ENCODE peak calls at places on chromosomes 7 and 10, in seven cellular contexts. X is retina; D is stimulated activated naive CD4-positive, alpha-beta T cell; L is coronary artery; A is RPMI8226; C is mucosa of gallbladder; Y is T-helper 9 cell. O is an unnamed sample.

GRCh38 chr7:50470250-50471163 is 20.4 kb upstream of the FIGNL1 start:
- DNase-seq in X (no peak), D (no peak), L (no peak), A (no peak), C (no peak), Y (no peak), O (peak)

GRCh38 chr10:16950686-16951681 is 133.8 kb upstream of the RSU1 start:
- DNase-seq in X (peak), D (no peak), L (no peak), A (no peak), C (no peak), Y (no peak), O (no peak)

GRCh38 chr10:77566228-77566627 is 71.4 kb downstream of the KCNMA1 start:
- DNase-seq in X (no peak), D (no peak), L (no peak), A (no peak), C (no peak), Y (no peak), O (no peak)

GRCh38 chr7:83005410-83005809 is 157.3 kb downstream of the PCLO start:
- DNase-seq in X (no peak), D (no peak), L (no peak), A (peak), C (no peak), Y (no peak), O (no peak)

GRCh38 chr10:34931216-34931615 is 116.1 kb upstream of the PARD3 start:
- DNase-seq in X (no peak), D (no peak), L (no peak), A (no peak), C (no peak), Y (no peak), O (no peak)

GRCh38 chr7:19061331-19061730 is 56.1 kb downstream of the TWIST1 start:
- DNase-seq in X (no peak), D (no peak), L (no peak), A (no peak), C (no peak), Y (no peak), O (no peak)

GRCh38 chr7:47573758-47574472 is 8.0 kb downstream of the TNS3 start:
- DNase-seq in X (no peak), D (no peak), L (no peak), A (no peak), C (peak), Y (no peak), O (no peak)

GRCh38 chr10:80684217-80684616 is 146.5 kb downstream of the SH2D4B start:
- DNase-seq in X (no peak), D (no peak), L (no peak), A (no peak), C (no peak), Y (no peak), O (no peak)

GRCh38 chr10:76628801-76629200 is 1008.8 kb downstream of the KCNMA1 start:
- DNase-seq in X (no peak), D (no peak), L (no peak), A (no peak), C (no peak), Y (no peak), O (no peak)

GRCh38 chr7:20218261-20218660 is 1.1 kb upstream of the MACC1 start:
- DNase-seq in X (no peak), D (no peak), L (no peak), A (no peak), C (no peak), Y (no peak), O (no peak)

GRCh38 chr10:78513330-78513729 is 479.7 kb downstream of the RPS24 start:
- DNase-seq in X (no peak), D (no peak), L (no peak), A (no peak), C (no peak), Y (no peak), O (peak)

GRCh38 chr7:70477051-70478010 is 654.6 kb upstream of the GALNT17 start:
- DNase-seq in X (no peak), D (no peak), L (no peak), A (no peak), C (no peak), Y (no peak), O (no peak)